ENCODE peak calls at places on chromosomes 16 and 17, in five cellular contexts. Z, M, D, L and B are unnamed samples. For H3K9me3, the result is how much of the 10 kb centered on the place peaks cover.

GRCh38 chr17:77729587-77729986 is 228.9 kb upstream of the TNRC6C start:
- DNase-seq in Z (no peak), M (no peak), D (no peak), L (no peak), B (no peak)

GRCh38 chr17:79065105-79065670 is 9.4 kb upstream of the ENGASE start:
- DNase-seq in Z (peak), M (no peak), D (peak), L (no peak), B (peak)

GRCh38 chr17:5711344-5711743 is 127.0 kb upstream of the NLRP1 start:
- DNase-seq in Z (no peak), M (no peak), D (no peak), L (no peak), B (no peak)

GRCh38 chr17:21252875-21253645 is at the start of gene NATD1:
- DNase-seq in Z (peak), M (peak), D (peak), L (peak), B (peak)

GRCh38 chr16:85878875-85879274 is 20.1 kb upstream of the IRF8 start:
- DNase-seq in Z (no peak), M (no peak), D (no peak), L (peak), B (no peak)

GRCh38 chr17:57956311-57957119 is 1.3 kb upstream of the CUEDC1 start:
- DNase-seq in Z (peak), M (no peak), D (no peak), L (no peak), B (no peak)

GRCh38 chr17:33390479-33391027 is 97.5 kb upstream of the ASIC2 start:
- DNase-seq in Z (no peak), M (no peak), D (no peak), L (no peak), B (no peak)

GRCh38 chr17:73174126-73174525 is 9.3 kb downstream of the SSTR2 start:
- DNase-seq in Z (no peak), M (no peak), D (no peak), L (no peak), B (no peak)

GRCh38 chr16:70438325-70438982 is 446 bp downstream of the ST3GAL2 start:
- DNase-seq in Z (no peak), M (no peak), D (peak), L (no peak), B (no peak)

GRCh38 chr16:87074635-87075318 is 242.4 kb downstream of the C16orf95 start:
- DNase-seq in Z (no peak), M (no peak), D (peak), L (no peak), B (no peak)

GRCh38 chr16:73057369-73058210 is 9.7 kb upstream of the ZFHX3 start:
- DNase-seq in Z (no peak), M (no peak), D (no peak), L (no peak), B (no peak)

GRCh38 chr16:68356919-68357286 is 46.1 kb downstream of the PRMT7 start:
- DNase-seq in Z (no peak), M (no peak), D (no peak), L (no peak), B (no peak)

GRCh38 chr17:41329279-41329925 is 13.9 kb upstream of the KRTAP17-1 start:
- DNase-seq in Z (no peak), M (peak), D (peak), L (peak), B (no peak)

GRCh38 chr17:38750312-38751121 is 2.0 kb upstream of the PSMB3 start:
- DNase-seq in Z (peak), M (no peak), D (no peak), L (no peak), B (no peak)

GRCh38 chr17:27551701-27552466 is 79.1 kb upstream of the LGALS9 start:
- DNase-seq in Z (no peak), M (no peak), D (peak), L (no peak), B (no peak)

GRCh38 chr17:82933911-82934310 is 94.1 kb upstream of the ZNF750 start:
- DNase-seq in Z (no peak), M (no peak), D (peak), L (no peak), B (peak)

GRCh38 chr16:56997931-56998330 is 8.6 kb downstream of the NLRC5 start:
- DNase-seq in Z (no peak), M (no peak), D (no peak), L (no peak), B (no peak)

GRCh38 chr17:77810536-77810935 is 148.0 kb upstream of the TNRC6C start:
- DNase-seq in Z (no peak), M (no peak), D (peak), L (peak), B (peak)

GRCh38 chr17:39763046-39763800 is 25.5 kb downstream of the GRB7 start:
- DNase-seq in Z (no peak), M (no peak), D (no peak), L (peak), B (no peak)

GRCh38 chr17:47997595-47997994 is 26.7 kb downstream of the CDK5RAP3 start:
- DNase-seq in Z (no peak), M (no peak), D (no peak), L (no peak), B (no peak)

GRCh38 chr16:50282955-50283631 is 16.7 kb downstream of the ADCY7 start:
- DNase-seq in Z (no peak), M (no peak), D (no peak), L (no peak), B (no peak)

GRCh38 chr17:76527430-76528111 is 9.9 kb downstream of the CYGB start:
- DNase-seq in Z (peak), M (peak), D (peak), L (peak), B (peak)

GRCh38 chr16:50884066-50884860 is 142.4 kb downstream of the CYLD start:
- DNase-seq in Z (no peak), M (peak), D (no peak), L (no peak), B (no peak)

GRCh38 chr17:18854956-18855355 is 3.0 kb upstream of the PRPSAP2 start:
- DNase-seq in Z (no peak), M (no peak), D (no peak), L (no peak), B (no peak)

GRCh38 chr17:51006601-51007000 is 114.1 kb downstream of the SPAG9 start:
- DNase-seq in Z (no peak), M (no peak), D (no peak), L (peak), B (no peak)

GRCh38 chr17:33500141-33500540 is 207.0 kb upstream of the ASIC2 start:
- DNase-seq in Z (no peak), M (no peak), D (no peak), L (no peak), B (no peak)

GRCh38 chr16:2765462-2766404 is 11.3 kb downstream of the ELOB start:
- DNase-seq in Z (no peak), M (no peak), D (no peak), L (no peak), B (no peak)

GRCh38 chr17:78032166-78032565 is 73.7 kb downstream of the TNRC6C start:
- DNase-seq in Z (no peak), M (no peak), D (no peak), L (peak), B (no peak)

GRCh38 chr17:70288540-70289290 is 119.4 kb downstream of the KCNJ2 start:
- DNase-seq in Z (no peak), M (no peak), D (no peak), L (no peak), B (no peak)
- H3K9me3 ChIP-seq in Z (under half), M (under half), D (under half), L (under half), B (under half)

DNA sequence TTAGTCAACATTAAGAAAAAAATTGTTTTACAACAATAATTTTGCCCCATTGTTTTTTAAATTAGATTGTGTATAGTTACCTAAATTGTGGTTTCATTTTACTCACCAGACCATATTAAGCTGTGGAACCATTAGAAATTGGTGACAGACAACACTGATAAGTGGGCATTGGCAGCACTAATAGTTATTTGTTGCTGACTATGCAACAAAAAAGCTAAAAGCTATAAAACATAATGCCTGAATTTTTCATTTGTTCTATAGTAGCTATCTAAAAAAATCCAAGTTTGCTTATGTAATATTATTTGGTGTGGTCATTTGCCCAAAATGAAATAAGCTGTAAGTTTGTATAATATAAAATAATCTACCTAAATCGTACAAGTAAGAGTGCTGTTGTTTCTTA is 13.7 kb upstream of the VWA3A start:
- DNase-seq in Z (no peak), M (no peak), D (no peak), L (no peak), B (no peak)
- H3K4me3 ChIP-seq in Z (no peak), M (no peak), D (no peak), L (no peak), B (no peak)

DNA sequence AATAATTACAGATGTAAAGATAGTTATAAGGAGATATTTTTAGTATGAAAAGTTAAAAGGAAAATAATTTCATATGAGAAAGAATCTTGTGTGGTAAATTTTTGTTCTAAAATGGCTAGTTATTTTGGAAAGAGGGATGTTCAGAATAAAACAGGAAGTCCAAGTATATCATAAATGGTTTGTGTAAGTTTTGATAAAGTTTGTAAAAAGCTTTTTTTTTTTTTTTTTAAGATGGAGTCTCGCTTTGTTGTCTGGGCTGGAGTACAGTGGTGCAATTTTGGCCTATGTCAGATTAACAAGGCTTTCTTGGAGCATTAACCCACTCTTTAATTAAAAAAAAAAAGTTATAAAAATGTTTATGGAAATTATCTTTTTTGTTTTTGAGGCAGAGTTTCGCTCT is 8.2 kb upstream of the CDK10 start:
- DNase-seq in Z (no peak), M (no peak), D (no peak), L (no peak), B (no peak)
- H3K9me3 ChIP-seq in Z (under half), M (under half), D (under half), L (under half), B (under half)

GRCh38 chr16:81737885-81738536 is 41.1 kb upstream of the PLCG2 start:
- DNase-seq in Z (peak), M (peak), D (peak), L (peak), B (peak)
- H3K4me3 ChIP-seq in Z (peak), M (no peak), D (no peak), L (peak), B (no peak)

GRCh38 chr16:59046335-59046734 is 312.2 kb upstream of the GOT2 start:
- DNase-seq in Z (no peak), M (no peak), D (no peak), L (peak), B (no peak)

GRCh38 chr16:59039066-59039465 is 304.9 kb upstream of the GOT2 start:
- DNase-seq in Z (no peak), M (no peak), D (no peak), L (no peak), B (no peak)

GRCh38 chr16:59044616-59045015 is 310.5 kb upstream of the GOT2 start:
- DNase-seq in Z (no peak), M (no peak), D (no peak), L (peak), B (no peak)

GRCh38 chr16:59045496-59045895 is 311.4 kb upstream of the GOT2 start:
- DNase-seq in Z (no peak), M (no peak), D (no peak), L (peak), B (no peak)

GRCh38 chr16:59042296-59042695 is 308.2 kb upstream of the GOT2 start:
- DNase-seq in Z (no peak), M (no peak), D (no peak), L (peak), B (no peak)
- H3K9me3 ChIP-seq in Z (under half), M (under half), D (under half), L (under half), B (under half)

DNA sequence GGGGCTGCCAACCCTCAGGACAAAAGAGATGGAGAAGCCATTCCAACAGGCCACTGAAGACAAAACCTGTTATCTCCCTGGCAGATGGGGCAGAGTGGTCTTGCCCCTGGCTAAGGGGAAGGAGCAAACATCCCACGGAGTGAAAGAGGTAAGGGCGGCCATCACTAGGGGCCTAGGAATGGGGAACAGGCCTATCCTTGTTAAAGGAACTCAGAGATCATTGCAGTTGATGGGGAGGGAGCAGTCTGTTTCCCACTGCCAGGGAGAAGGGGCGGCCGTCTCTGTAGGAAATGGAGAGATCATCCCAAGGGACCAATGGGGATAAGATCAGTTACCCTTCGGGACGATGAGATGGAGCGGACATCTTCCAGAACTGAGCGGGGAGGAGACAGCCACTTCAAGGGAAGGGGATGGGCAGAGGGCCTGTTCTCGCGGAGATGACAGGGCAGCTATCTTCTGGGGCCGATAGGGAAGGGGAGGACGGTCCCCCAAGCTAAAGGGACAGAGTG is 581 bp upstream of the TMEM208 start:
- DNase-seq in Z (no peak), M (no peak), D (no peak), L (no peak), B (peak)
- H3K4me3 ChIP-seq in Z (peak), M (peak), D (peak), L (peak), B (peak)